ENCODE peak calls at places on chromosomes 5 and 9, in five cellular contexts. A is cardiac fibroblast, T is fibroblast of the aortic adventitia, Z is H7, R is EH. B is an unnamed sample.

GRCh38 chr5:39411051-39411450 is 13.7 kb downstream of the DAB2 start:
- DNase-seq in A (peak; percentile 65), T (peak; percentile 73), Z (no peak), R (peak; percentile 80), B (peak; percentile 81)

GRCh38 chr5:175383350-175383749 is 60.6 kb downstream of the DRD1 start:
- DNase-seq in A (no peak), T (no peak), Z (peak; percentile 34), R (no peak), B (no peak)

GRCh38 chr9:135302329-135303279 is 177.0 kb upstream of the PPP1R26 start:
- DNase-seq in A (no peak), T (no peak), Z (peak; percentile 51), R (no peak), B (no peak)

GRCh38 chr9:129023036-129023907 is 4.9 kb downstream of the SH3GLB2 start:
- DNase-seq in A (peak; percentile 74), T (peak; percentile 88), Z (peak; percentile 79), R (peak; percentile 85), B (peak; percentile 79)

GRCh38 chr5:93741136-93741811 is at the start of gene POU5F2:
- DNase-seq in A (no peak), T (no peak), Z (peak; percentile 67), R (no peak), B (no peak)

GRCh38 chr9:106772523-106773290 is 90.3 kb upstream of the ZNF462 start:
- DNase-seq in A (peak; percentile 16), T (no peak), Z (no peak), R (no peak), B (peak; percentile 20)

GRCh38 chr5:133664422-133664821 is 52.1 kb upstream of the FSTL4 start:
- DNase-seq in A (no peak), T (no peak), Z (no peak), R (peak; percentile 72), B (peak; percentile 68)

GRCh38 chr9:38484076-38484637 is 59.9 kb upstream of the IGFBPL1 start:
- DNase-seq in A (no peak), T (no peak), Z (peak; percentile 30), R (no peak), B (no peak)

GRCh38 chr9:70392189-70392588 is 22.3 kb downstream of the KLF9 start:
- DNase-seq in A (no peak), T (no peak), Z (no peak), R (no peak), B (no peak)

GRCh38 chr9:89207026-89207425 is 28.4 kb upstream of the SHC3 start:
- DNase-seq in A (no peak), T (no peak), Z (no peak), R (no peak), B (no peak)

B was measured in EL.